ENCODE peak calls at places on chromosomes 4 and X, in ten cellular contexts. T, A, B, D, Q, M, Y, J, E and R are unnamed samples.

GRCh38 chrX:138756234-138756633 is 44.7 kb upstream of the FGF13 start:
- DNase-seq in D (no peak), B (no peak), T (peak; percentile 44), Q (no peak), Y (peak; percentile 8), J (no peak), A (no peak), E (no peak), M (no peak), R (no peak)

GRCh38 chrX:10906861-10907260 is 204.3 kb upstream of the HCCS start:
- DNase-seq in Y (no peak), J (no peak), E (no peak), D (no peak), T (no peak), B (no peak), M (no peak), A (no peak), Q (no peak), R (no peak)

GRCh38 chrX:112008724-112009123 is 73.9 kb downstream of the TRPC5 start:
- DNase-seq in B (no peak), D (no peak), M (no peak), T (no peak), E (no peak), A (no peak), Y (no peak), J (no peak), Q (no peak), R (no peak)

GRCh38 chr4:110613710-110614109 is 9.2 kb downstream of the PITX2 start:
- DNase-seq in B (no peak), A (no peak), Q (no peak), M (no peak), E (no peak), J (no peak), Y (no peak), T (no peak), D (no peak), R (no peak)

GRCh38 chr4:127975121-127975770 is 10.0 kb downstream of the ABHD18 start:
- DNase-seq in Q (peak; percentile 4), J (no peak), D (no peak), M (no peak), Y (no peak), T (no peak), A (no peak), E (no peak), B (no peak), R (no peak)

GRCh38 chrX:10110984-10111363 is 45.8 kb upstream of the CLCN4 start:
- DNase-seq in D (no peak), T (no peak), M (no peak), J (no peak), B (no peak), A (no peak), Q (no peak), Y (no peak), E (peak; percentile 47), R (no peak)

GRCh38 chr4:42570221-42570620 is 86.7 kb downstream of the ATP8A1 start:
- DNase-seq in Y (no peak), E (no peak), D (no peak), Q (no peak), J (peak; percentile 73), M (peak; percentile 94), A (no peak), B (no peak), T (no peak), R (no peak)

GRCh38 chrX:123905334-123905733 is 45.5 kb downstream of the XIAP start:
- DNase-seq in J (no peak), B (no peak), Q (no peak), T (no peak), M (no peak), A (no peak), Y (no peak), D (no peak), E (no peak), R (no peak)

GRCh38 chrX:2707334-2707760 is 16.3 kb downstream of the CD99 start:
- DNase-seq in T (no peak), Q (peak; percentile 84), B (peak; percentile 64), Y (no peak), E (peak; percentile 52), J (peak; percentile 76), D (no peak), A (peak; percentile 91), M (peak; percentile 28), R (peak; percentile 59)

GRCh38 chr4:36392049-36392448 is 110.6 kb downstream of the DTHD1 start:
- DNase-seq in T (no peak), B (no peak), D (no peak), E (no peak), J (no peak), Q (no peak), M (no peak), Y (no peak), A (no peak), R (no peak)

GRCh38 chr4:66351761-66352160 is 681.5 kb upstream of the EPHA5 start:
- DNase-seq in Y (no peak), J (no peak), B (no peak), M (no peak), T (no peak), D (no peak), A (no peak), Q (no peak), E (no peak), R (no peak)

GRCh38 chr4:1348014-1348513 is 1.1 kb downstream of the UVSSA start:
- DNase-seq in M (no peak), T (no peak), A (no peak), B (no peak), Q (no peak), E (no peak), D (peak; percentile 45), J (no peak), Y (no peak), R (no peak)

DNA sequence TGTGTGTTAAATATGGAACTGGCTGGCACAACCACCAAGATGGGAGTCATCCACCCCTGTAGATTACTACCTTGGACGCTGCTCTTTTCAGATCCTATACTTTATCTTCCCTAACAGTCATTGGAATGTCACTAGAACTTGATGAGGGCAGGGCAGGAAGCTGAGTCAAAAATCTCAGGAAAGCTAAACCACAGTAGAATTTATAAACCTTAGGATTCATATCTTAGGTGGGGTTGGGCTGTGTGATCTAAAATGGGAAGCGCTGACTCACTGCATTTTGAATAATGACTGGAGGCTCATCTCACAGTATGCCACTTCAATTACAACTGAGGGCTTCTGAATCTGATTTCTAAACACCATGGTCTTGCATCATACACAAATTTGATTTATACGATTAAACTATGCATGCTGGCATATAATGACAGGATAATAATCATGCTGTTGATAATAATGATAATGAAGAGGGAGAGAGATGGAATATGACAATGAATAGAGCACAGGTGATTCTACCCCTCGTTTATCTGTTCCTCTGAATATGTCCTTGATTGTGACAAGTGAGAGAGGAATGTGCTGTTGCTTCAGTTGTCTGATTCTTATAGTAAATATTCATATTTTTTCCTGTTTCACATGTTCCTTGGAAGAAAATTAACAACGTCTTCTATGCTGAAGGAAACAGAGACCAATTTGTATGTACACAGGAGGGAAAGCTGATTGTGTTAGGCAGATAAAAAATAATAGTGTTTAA is 270.3 kb upstream of the HS3ST1 start:
- DNase-seq in M (no peak), A (no peak), E (no peak), Y (no peak), D (no peak), B (peak; percentile 95), T (no peak), Q (no peak), J (no peak), R (no peak)
- TF ChIP-seq POLR2A in M (no peak), A (no peak), E (no peak), Y (no peak), D (no peak), B (peak; percentile 22), T (no peak), Q (no peak), J (no peak), R (no peak)

DNA sequence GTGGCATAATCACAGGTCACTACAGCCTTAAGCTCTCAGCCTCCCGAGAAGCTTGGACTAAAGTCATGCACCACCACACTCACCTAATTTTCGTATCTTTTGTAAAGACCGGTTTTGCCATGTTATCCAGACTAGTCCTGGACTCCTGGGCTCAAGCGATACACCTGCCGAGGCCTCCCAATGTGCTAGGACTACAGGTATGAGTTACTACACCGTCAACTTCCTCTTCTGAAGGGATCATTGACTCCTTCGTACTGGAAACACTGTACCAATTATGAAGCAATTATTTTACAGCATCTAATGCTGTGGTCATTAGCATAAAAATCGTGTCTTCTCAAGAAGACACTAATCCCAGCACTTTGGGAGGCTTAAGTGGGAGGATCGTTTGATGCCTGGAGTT is 35.2 kb downstream of the PDS5A start:
- DNase-seq in J (no peak), D (no peak), T (peak; percentile 38), A (no peak), Q (no peak), E (no peak), B (no peak), M (no peak), Y (no peak), R (no peak)
- TF ChIP-seq POLR2AphosphoS5 in J (no peak), D (no peak), T (no peak), A (no peak), Q (no peak), E (no peak), B (no peak), M (no peak), Y (no peak), R (no peak)

GRCh38 chr4:104967034-104967401 is 179.7 kb upstream of the TET2 start:
- DNase-seq in J (no peak), A (no peak), M (no peak), E (no peak), T (no peak), D (no peak), Y (no peak), Q (no peak), B (no peak), R (no peak)

GRCh38 chr4:104964387-104965175 is 182.1 kb upstream of the TET2 start:
- DNase-seq in E (no peak), T (no peak), A (no peak), M (no peak), Q (no peak), B (no peak), J (no peak), Y (no peak), D (no peak), R (no peak)

GRCh38 chr4:104971458-104971857 is 175.2 kb upstream of the TET2 start:
- DNase-seq in E (no peak), M (no peak), Q (no peak), Y (no peak), D (no peak), B (no peak), J (no peak), T (no peak), A (no peak), R (no peak)

GRCh38 chr4:104969394-104970066 is 177.1 kb upstream of the TET2 start:
- DNase-seq in E (no peak), T (no peak), B (no peak), M (no peak), D (no peak), Q (no peak), J (no peak), A (no peak), Y (no peak), R (no peak)

GRCh38 chr4:104966349-104967033 is 180.2 kb upstream of the TET2 start:
- DNase-seq in Y (no peak), A (no peak), B (no peak), T (no peak), Q (no peak), E (peak; percentile 11), M (no peak), J (no peak), D (no peak), R (peak; percentile 25)
- TF ChIP-seq POLR2A in Y (no peak), A (no peak), B (no peak), T (no peak), Q (no peak), E (no peak), M (no peak), J (no peak), D (no peak), R (peak; percentile 21)

GRCh38 chr4:89110986-89111832 is at the start of gene TIGD2:
- DNase-seq in T (peak; percentile 83), Q (peak; percentile 69), J (peak; percentile 93), M (peak; percentile 91), A (peak; percentile 91), D (peak; percentile 98), E (peak; percentile 91), B (peak; percentile 71), Y (peak; percentile 96), R (peak; percentile 96)
- TF ChIP-seq POLR2AphosphoS5 in T (peak; percentile 69), Q (peak; percentile 70), J (peak; percentile 87), M (peak; percentile 94), A (peak; percentile 50), D (peak; percentile 84), E (peak; percentile 79), B (peak; percentile 94), Y (peak; percentile 84), R (peak; percentile 80)